ENCODE peak calls at places on chromosomes 4 and X, in four cellular contexts. One of them, this sample, is unnamed.
A peak's percentile ranks its signal among the peaks of the same experiment; 100 is the strongest.

GRCh38 chrX:57677132-57677858 is 2.8 kb downstream of the NLRP2B start:
- DNase-seq in heart right ventricle: no peak
- DNase-seq in esophagus squamous epithelium: no peak
- DNase-seq in psoas muscle: no peak
- DNase-seq in this sample: no peak

GRCh38 chrX:50036481-50036880 is 114.1 kb downstream of the CLCN5 start:
- DNase-seq in psoas muscle: no peak
- DNase-seq in heart right ventricle: no peak
- DNase-seq in esophagus squamous epithelium: no peak
- DNase-seq in this sample: no peak

GRCh38 chr4:43732829-43733426 is 715.7 kb downstream of the KCTD8 start:
- DNase-seq in psoas muscle: no peak
- DNase-seq in heart right ventricle: no peak
- DNase-seq in esophagus squamous epithelium: no peak
- DNase-seq in this sample: no peak

GRCh38 chrX:20028588-20028987 is 37.7 kb upstream of the BCLAF3 start:
- DNase-seq in psoas muscle: no peak
- DNase-seq in esophagus squamous epithelium: no peak
- DNase-seq in heart right ventricle: no peak
- DNase-seq in this sample: no peak

GRCh38 chrX:53251307-53251706 is 26.3 kb upstream of the KDM5C start:
- DNase-seq in heart right ventricle: no peak
- DNase-seq in psoas muscle: no peak
- DNase-seq in esophagus squamous epithelium: no peak
- DNase-seq in this sample: no peak

GRCh38 chr4:186266699-186267467 is 894 bp downstream of the F11 start:
- DNase-seq in psoas muscle: no peak
- DNase-seq in esophagus squamous epithelium: no peak
- DNase-seq in heart right ventricle: no peak
- DNase-seq in this sample: peak; percentile 80

GRCh38 chr4:182897601-182898478 is 19.3 kb downstream of the DCTD start:
- DNase-seq in heart right ventricle: no peak
- DNase-seq in psoas muscle: no peak
- DNase-seq in esophagus squamous epithelium: no peak
- DNase-seq in this sample: peak; percentile 79

GRCh38 chr4:176838611-176839411 is 46.1 kb upstream of the VEGFC start:
- DNase-seq in psoas muscle: no peak
- DNase-seq in heart right ventricle: peak; percentile 9
- DNase-seq in esophagus squamous epithelium: no peak
- DNase-seq in this sample: no peak

GRCh38 chr4:77818077-77818666 is 996 bp downstream of the CNOT6L start:
- DNase-seq in esophagus squamous epithelium: peak; percentile 1
- DNase-seq in heart right ventricle: peak; percentile 82
- DNase-seq in psoas muscle: peak; percentile 81
- DNase-seq in this sample: peak; percentile 89

GRCh38 chrX:78687586-78687985 is 28.5 kb upstream of the RTL3 start:
- DNase-seq in esophagus squamous epithelium: no peak
- DNase-seq in psoas muscle: no peak
- DNase-seq in heart right ventricle: no peak
- DNase-seq in this sample: no peak

GRCh38 chrX:37047776-37048175 is 39.6 kb downstream of the FAM47C start:
- DNase-seq in esophagus squamous epithelium: no peak
- DNase-seq in psoas muscle: no peak
- DNase-seq in heart right ventricle: no peak
- DNase-seq in this sample: no peak

GRCh38 chr4:53371843-53372521 is 5.5 kb upstream of the FIP1L1 start:
- DNase-seq in psoas muscle: no peak
- DNase-seq in heart right ventricle: no peak
- DNase-seq in esophagus squamous epithelium: no peak
- DNase-seq in this sample: no peak

GRCh38 chr4:154208424-154208823 is 283.2 kb downstream of the DCHS2 start:
- DNase-seq in esophagus squamous epithelium: no peak
- DNase-seq in heart right ventricle: no peak
- DNase-seq in psoas muscle: no peak
- DNase-seq in this sample: no peak

GRCh38 chr4:167973513-167973912 is 118.8 kb upstream of the ANXA10 start:
- DNase-seq in esophagus squamous epithelium: no peak
- DNase-seq in psoas muscle: no peak
- DNase-seq in heart right ventricle: no peak
- DNase-seq in this sample: no peak

GRCh38 chr4:86450861-86451260 is 91.0 kb upstream of the MAPK10 start:
- DNase-seq in heart right ventricle: no peak
- DNase-seq in psoas muscle: no peak
- DNase-seq in esophagus squamous epithelium: no peak
- DNase-seq in this sample: no peak

GRCh38 chr4:86451560-86452322 is 91.9 kb upstream of the MAPK10 start:
- DNase-seq in psoas muscle: no peak
- DNase-seq in esophagus squamous epithelium: no peak
- DNase-seq in heart right ventricle: no peak
- DNase-seq in this sample: no peak

GRCh38 chr4:86452323-86452995 is 92.6 kb upstream of the MAPK10 start:
- DNase-seq in esophagus squamous epithelium: no peak
- DNase-seq in psoas muscle: no peak
- DNase-seq in heart right ventricle: peak; percentile 12
- DNase-seq in this sample: no peak

GRCh38 chr4:86450189-86450588 is 90.3 kb upstream of the MAPK10 start:
- DNase-seq in psoas muscle: no peak
- DNase-seq in esophagus squamous epithelium: no peak
- DNase-seq in heart right ventricle: no peak
- DNase-seq in this sample: no peak

DNA sequence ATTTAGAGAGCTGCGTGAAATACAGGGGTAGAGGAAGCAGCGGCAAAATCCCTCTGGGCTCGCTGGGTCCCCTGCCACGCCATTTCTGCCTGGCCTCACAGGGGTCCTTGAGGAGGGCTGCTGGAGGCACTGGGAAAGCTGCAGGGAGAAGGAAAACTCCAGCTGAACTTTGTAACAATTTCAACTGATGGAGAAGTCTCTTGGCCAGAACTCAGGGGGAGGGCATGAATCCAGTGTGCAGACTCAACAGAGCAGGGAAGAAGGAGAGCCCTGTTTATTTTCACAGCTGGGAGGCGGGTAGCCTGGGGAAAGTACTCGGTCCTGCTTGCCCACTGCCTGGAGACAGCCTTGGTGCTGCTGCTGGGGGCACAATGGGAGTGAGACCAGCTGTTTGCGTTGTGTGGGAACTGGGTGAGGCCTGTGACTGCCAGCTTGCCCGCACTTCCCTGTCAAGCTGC is 93.2 kb upstream of the MAPK10 start:
- DNase-seq in heart right ventricle: peak; percentile 40
- DNase-seq in psoas muscle: no peak
- DNase-seq in esophagus squamous epithelium: no peak
- DNase-seq in this sample: no peak
- H3K4me3 ChIP-seq in heart right ventricle: peak overlapping the region; percentile 52
- H3K4me3 ChIP-seq in psoas muscle: peak overlapping the region; percentile 1
- H3K4me3 ChIP-seq in esophagus squamous epithelium: peak overlapping the region; percentile 62
- H3K4me3 ChIP-seq in this sample: peak overlapping the region; percentile 3

GRCh38 chr4:139918591-139918990 is 235.4 kb downstream of the MAML3 start:
- DNase-seq in psoas muscle: no peak
- DNase-seq in esophagus squamous epithelium: no peak
- DNase-seq in heart right ventricle: no peak
- DNase-seq in this sample: no peak
- H3K4me1 ChIP-seq in psoas muscle: peaks cover 51% of the 10 kb centered on the region
- H3K4me1 ChIP-seq in esophagus squamous epithelium: peaks cover 66% of the 10 kb centered on the region
- H3K4me1 ChIP-seq in heart right ventricle: peaks cover 58% of the 10 kb centered on the region
- H3K4me1 ChIP-seq in this sample: peaks cover 68% of the 10 kb centered on the region

DNA sequence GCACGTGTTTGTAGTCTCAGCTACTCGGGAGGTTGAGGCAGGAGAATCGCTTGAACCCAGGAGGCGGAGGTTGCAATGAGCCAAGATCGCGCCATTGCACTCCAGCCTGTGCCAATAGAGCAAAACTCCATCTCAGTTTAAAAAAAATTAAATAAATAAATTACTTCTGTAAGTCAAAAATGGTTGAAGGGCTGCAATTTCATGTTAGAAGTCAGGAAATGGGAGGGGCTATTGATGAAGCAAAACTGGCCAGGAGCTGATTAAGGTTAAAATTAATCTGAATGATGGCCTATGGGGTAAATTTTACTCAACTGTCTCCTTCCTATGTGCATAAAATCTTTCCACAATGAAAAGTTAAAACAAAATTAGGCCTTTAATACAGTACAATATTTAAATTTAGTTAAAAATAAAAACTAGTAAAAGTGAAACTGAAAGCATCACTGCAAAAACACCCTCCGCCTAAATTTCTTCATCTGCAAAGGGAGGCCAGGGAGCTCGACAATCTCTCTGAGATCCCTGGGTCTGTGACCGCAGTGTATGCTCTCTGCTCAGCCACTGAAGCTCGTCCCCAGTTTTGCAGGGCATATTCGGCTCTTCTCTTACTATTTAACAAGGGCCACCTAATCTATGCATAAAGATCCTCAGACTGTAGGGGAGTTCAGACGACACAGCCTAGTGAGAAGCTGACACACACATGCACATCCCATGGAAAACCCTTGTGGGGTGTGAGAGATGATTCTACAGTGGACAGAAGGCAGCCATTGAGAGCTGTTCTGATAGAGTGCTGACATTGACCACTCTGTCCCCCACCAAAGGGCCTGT is 57.2 kb downstream of the IRF2 start:
- DNase-seq in esophagus squamous epithelium: no peak
- DNase-seq in psoas muscle: no peak
- DNase-seq in heart right ventricle: no peak
- DNase-seq in this sample: no peak
- H3K27ac ChIP-seq in esophagus squamous epithelium: peak overlapping the region; percentile 80
- H3K27ac ChIP-seq in psoas muscle: peak overlapping the region; percentile 65
- H3K27ac ChIP-seq in heart right ventricle: peak overlapping the region; percentile 89
- H3K27ac ChIP-seq in this sample: peak overlapping the region; percentile 44

GRCh38 chr4:86508436-86508835 is 85.7 kb upstream of the PTPN13 start:
- DNase-seq in heart right ventricle: no peak
- DNase-seq in psoas muscle: no peak
- DNase-seq in esophagus squamous epithelium: no peak
- DNase-seq in this sample: no peak
- H3K4me3 ChIP-seq in heart right ventricle: peak overlapping the region; percentile 13
- H3K4me3 ChIP-seq in psoas muscle: no peak overlapping the region
- H3K4me3 ChIP-seq in esophagus squamous epithelium: peak overlapping the region; percentile 0
- H3K4me3 ChIP-seq in this sample: no peak overlapping the region

DNA sequence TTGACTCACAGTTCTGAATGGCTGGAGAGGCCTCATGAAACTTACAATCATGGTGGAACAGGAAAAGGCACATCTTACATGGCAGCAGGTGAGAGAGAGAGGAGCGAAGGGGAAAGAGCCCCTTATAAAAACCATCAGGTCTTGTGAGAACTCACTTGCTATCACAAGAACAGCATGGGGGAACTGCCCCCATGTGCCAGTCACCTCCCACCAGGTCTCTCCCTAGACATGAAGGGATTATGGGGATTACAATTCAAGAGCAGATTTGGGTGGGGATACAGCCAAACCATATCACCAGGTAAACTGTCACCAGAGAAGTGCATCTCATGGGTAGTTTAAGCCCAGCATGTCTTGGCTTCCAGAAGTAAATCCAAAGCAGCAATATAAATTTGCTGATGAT is 7.5 kb upstream of the SMARCA5 start:
- DNase-seq in psoas muscle: no peak
- DNase-seq in heart right ventricle: no peak
- DNase-seq in esophagus squamous epithelium: no peak
- DNase-seq in this sample: no peak
- H3K4me1 ChIP-seq in psoas muscle: no peaks in the 10 kb centered on the region
- H3K4me1 ChIP-seq in heart right ventricle: no peaks in the 10 kb centered on the region
- H3K4me1 ChIP-seq in esophagus squamous epithelium: no peaks in the 10 kb centered on the region
- H3K4me1 ChIP-seq in this sample: no peaks in the 10 kb centered on the region

DNA sequence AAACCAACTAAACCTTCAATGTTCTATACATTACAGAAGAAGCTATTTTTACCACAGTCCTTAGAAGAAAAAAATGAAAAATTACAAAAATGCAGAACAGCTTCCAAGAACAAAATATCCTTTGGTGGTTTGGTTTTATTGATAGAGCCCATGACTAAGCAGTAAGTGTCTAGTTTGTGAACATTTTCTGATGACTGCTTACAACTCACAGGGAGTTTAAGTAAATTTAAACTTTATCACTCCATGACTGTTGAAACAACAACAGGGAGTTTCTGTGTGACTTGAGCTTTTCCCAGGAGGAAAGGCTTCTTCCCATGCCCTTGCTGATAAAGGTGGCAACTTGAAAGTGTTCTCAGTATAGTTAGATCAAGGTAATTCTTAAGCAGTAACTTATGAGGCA is 2.9 kb downstream of the PF4 start:
- DNase-seq in psoas muscle: no peak
- DNase-seq in esophagus squamous epithelium: no peak
- DNase-seq in heart right ventricle: no peak
- DNase-seq in this sample: no peak
- H3K27ac ChIP-seq in psoas muscle: no peak overlapping the region
- H3K27ac ChIP-seq in esophagus squamous epithelium: no peak overlapping the region
- H3K27ac ChIP-seq in heart right ventricle: no peak overlapping the region
- H3K27ac ChIP-seq in this sample: no peak overlapping the region

GRCh38 chr4:174919886-174920423 is 1.8 kb downstream of the ADAM29 start:
- DNase-seq in esophagus squamous epithelium: no peak
- DNase-seq in psoas muscle: no peak
- DNase-seq in heart right ventricle: no peak
- DNase-seq in this sample: no peak
- H3K4me3 ChIP-seq in esophagus squamous epithelium: no peak overlapping the region
- H3K4me3 ChIP-seq in psoas muscle: no peak overlapping the region
- H3K4me3 ChIP-seq in heart right ventricle: no peak overlapping the region
- H3K4me3 ChIP-seq in this sample: no peak overlapping the region